ENCODE peak calls at places on chromosomes 5 and 9, in ten cellular contexts. B, D, A, G, R, E, W, P, O and H are unnamed samples.

GRCh38 chr9:14326264-14326826 is 12.4 kb upstream of the NFIB start:
- DNase-seq in G (no peak), R (no peak), P (no peak), W (peak; percentile 98), D (no peak), E (peak; percentile 79), A (no peak), O (no peak), B (no peak), H (no peak)

GRCh38 chr9:22683393-22684075 is 236.9 kb downstream of the DMRTA1 start:
- DNase-seq in W (peak; percentile 43), R (no peak), P (no peak), B (no peak), O (no peak), E (peak; percentile 84), D (no peak), G (no peak), A (no peak), H (no peak)

GRCh38 chr5:173454381-173454763 is 126.2 kb upstream of the STC2 start:
- DNase-seq in E (peak; percentile 48), R (no peak), P (no peak), O (no peak), W (no peak), D (no peak), A (no peak), G (no peak), B (peak; percentile 14), H (no peak)

GRCh38 chr9:123680382-123680781 is 249.5 kb downstream of the DENND1A start:
- DNase-seq in P (no peak), R (no peak), W (no peak), G (no peak), O (no peak), D (no peak), A (no peak), B (no peak), E (no peak), H (no peak)

GRCh38 chr9:33130961-33131360 is 36.2 kb downstream of the B4GALT1 start:
- DNase-seq in A (no peak), G (no peak), D (no peak), R (no peak), P (no peak), W (no peak), B (no peak), O (no peak), E (no peak), H (no peak)

GRCh38 chr5:159242153-159242552 is 20.9 kb upstream of the UBLCP1 start:
- DNase-seq in G (no peak), D (no peak), E (no peak), A (no peak), O (no peak), B (no peak), R (no peak), W (no peak), P (no peak), H (no peak)

GRCh38 chr9:32395483-32396216 is 11.2 kb downstream of the ACO1 start:
- DNase-seq in G (no peak), R (peak; percentile 65), P (no peak), W (no peak), D (no peak), E (peak; percentile 87), B (no peak), O (no peak), A (no peak), H (peak; percentile 20)

GRCh38 chr9:111178361-111179043 is 140.2 kb upstream of the LPAR1 start:
- DNase-seq in G (no peak), W (no peak), R (no peak), P (no peak), O (peak; percentile 62), E (peak; percentile 88), B (no peak), D (no peak), A (no peak), H (no peak)